ENCODE peak calls at places on chromosomes 7 and 10, in four cellular contexts. M, R, Y and L are unnamed samples. For H3K27me3, the result is how much of the 10 kb centered on the place peaks cover.

GRCh38 chr10:43304687-43305333 is 37.9 kb upstream of the RASGEF1A start:
- DNase-seq in Y (peak), M (peak), R (peak), L (peak)

GRCh38 chr7:157995815-157996214 is 591.8 kb downstream of the PTPRN2 start:
- DNase-seq in Y (no peak), M (no peak), R (no peak), L (no peak)

GRCh38 chr7:150402671-150403321 is 23.7 kb downstream of the ZNF775 start:
- DNase-seq in M (no peak), R (no peak), Y (no peak), L (no peak)

GRCh38 chr7:33760834-33761233 is 144.5 kb upstream of the BMPER start:
- DNase-seq in R (no peak), Y (no peak), M (no peak), L (no peak)

GRCh38 chr7:102018876-102019275 is 201.4 kb downstream of the CUX1 start:
- DNase-seq in M (no peak), Y (no peak), R (no peak), L (no peak)

GRCh38 chr10:98225000-98225399 is 43.0 kb downstream of the LOXL4 start:
- DNase-seq in R (peak), Y (no peak), M (no peak), L (no peak)

GRCh38 chr10:128063736-128064614 is 62.2 kb downstream of the MKI67 start:
- DNase-seq in R (no peak), Y (peak), M (no peak), L (peak)

GRCh38 chr7:116325517-116325916 is 115.2 kb downstream of the TES start:
- DNase-seq in R (no peak), M (no peak), Y (no peak), L (no peak)

GRCh38 chr7:112995091-112995824 is 91.4 kb downstream of the GPR85 start:
- DNase-seq in Y (no peak), R (peak), M (no peak), L (no peak)

GRCh38 chr10:59265140-59265539 is 88.7 kb downstream of the PHYHIPL start:
- DNase-seq in Y (no peak), M (no peak), R (no peak), L (no peak)

GRCh38 chr7:69263550-69263949 is 334.7 kb upstream of the AUTS2 start:
- DNase-seq in M (no peak), Y (no peak), R (no peak), L (no peak)

GRCh38 chr10:99977916-99978315 is 31.8 kb downstream of the DNMBP start:
- DNase-seq in R (peak), Y (no peak), M (no peak), L (no peak)

GRCh38 chr10:113199459-113199858 is 249.4 kb downstream of the TCF7L2 start:
- DNase-seq in M (no peak), R (peak), Y (no peak), L (no peak)

GRCh38 chr7:66507764-66508296 is 120.9 kb upstream of the KCTD7 start:
- DNase-seq in Y (no peak), R (no peak), M (no peak), L (no peak)

GRCh38 chr10:92052088-92052487 is 128.5 kb downstream of the BTAF1 start:
- DNase-seq in M (no peak), Y (no peak), R (no peak), L (no peak)

GRCh38 chr10:116272497-116273221 is at the start of gene GFRA1:
- DNase-seq in M (no peak), R (no peak), Y (peak), L (no peak)

GRCh38 chr7:41567350-41568114 is 135.4 kb downstream of the INHBA start:
- DNase-seq in Y (no peak), R (no peak), M (no peak), L (peak)

GRCh38 chr10:109062371-109062770 is 860.9 kb downstream of the XPNPEP1 start:
- DNase-seq in M (no peak), Y (no peak), R (peak), L (no peak)

GRCh38 chr10:48506147-48506917 is 98.5 kb downstream of the ARHGAP22 start:
- DNase-seq in Y (peak), R (no peak), M (no peak), L (peak)

GRCh38 chr10:8063128-8063908 is 8.8 kb downstream of the GATA3 start:
- DNase-seq in M (no peak), R (no peak), Y (no peak), L (no peak)

GRCh38 chr10:49094707-49095106 is 20.6 kb downstream of the VSTM4 start:
- DNase-seq in R (no peak), M (no peak), Y (no peak), L (no peak)

GRCh38 chr7:13880789-13881188 is 108.7 kb downstream of the ETV1 start:
- DNase-seq in M (no peak), R (peak), Y (no peak), L (no peak)

GRCh38 chr10:123996302-123996701 is 97.1 kb downstream of the CHST15 start:
- DNase-seq in Y (no peak), R (no peak), M (no peak), L (no peak)

GRCh38 chr7:107594961-107595737 is 15.1 kb downstream of the BCAP29 start:
- DNase-seq in R (peak), Y (no peak), M (no peak), L (no peak)

GRCh38 chr10:44619975-44620374 is 235.1 kb upstream of the CXCL12 start:
- DNase-seq in M (no peak), R (peak), Y (no peak), L (no peak)

GRCh38 chr10:97882142-97883091 is 32.8 kb downstream of the GOLGA7B start:
- DNase-seq in R (peak), Y (no peak), M (peak), L (no peak)

GRCh38 chr7:73717991-73718405 is 1.5 kb downstream of the STX1A start:
- DNase-seq in M (no peak), Y (no peak), R (peak), L (peak)

GRCh38 chr10:352476-353235 is 217.4 kb downstream of the ZMYND11 start:
- DNase-seq in M (no peak), Y (peak), R (no peak), L (no peak)

GRCh38 chr7:51027256-51028127 is 244.8 kb upstream of the GRB10 start:
- DNase-seq in Y (peak), M (no peak), R (peak), L (no peak)
- TF ChIP-seq CTCF in Y (no peak), M (no peak), R (no peak), L (no peak)

DNA sequence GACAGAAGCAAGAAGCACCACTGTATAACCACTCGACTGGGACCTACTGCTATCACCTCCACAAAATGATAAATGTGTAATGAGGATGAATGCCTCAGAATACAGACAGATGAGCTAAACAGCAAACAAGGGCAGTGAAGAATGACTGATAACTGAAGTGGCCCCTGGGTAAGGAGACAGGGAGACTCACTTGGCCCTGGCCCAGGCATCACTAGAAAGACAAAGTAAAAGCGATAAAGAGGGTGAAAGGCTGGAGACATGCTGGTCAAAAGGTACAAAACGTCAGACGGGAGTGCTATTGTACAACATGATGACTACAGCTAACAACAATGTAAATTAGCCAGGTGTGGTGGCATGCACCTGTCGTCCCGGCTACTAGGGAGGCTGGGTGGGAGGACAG is 27.8 kb upstream of the APBB1IP start:
- DNase-seq in Y (no peak), M (no peak), R (no peak), L (no peak)
- H3K27me3 ChIP-seq in Y (under half), M (under half), R (under half), L (under half)

GRCh38 chr7:99422625-99423024 is 13.9 kb downstream of the BUD31 start:
- DNase-seq in R (no peak), Y (no peak), M (no peak), L (no peak)
- TF ChIP-seq CTCF in R (no peak), Y (no peak), M (no peak), L (no peak)

GRCh38 chr7:3151784-3152183 is 108.1 kb upstream of the CARD11 start:
- DNase-seq in R (no peak), Y (no peak), M (no peak), L (no peak)
- H3K27me3 ChIP-seq in R (under half), Y (under half), M (under half), L (under half)

GRCh38 chr7:39158367-39158766 is 180.7 kb downstream of the POU6F2 start:
- DNase-seq in R (no peak), Y (no peak), M (no peak), L (no peak)

GRCh38 chr7:39154815-39155214 is 177.1 kb downstream of the POU6F2 start:
- DNase-seq in M (no peak), Y (no peak), R (no peak), L (no peak)

GRCh38 chr7:39153113-39153512 is 175.4 kb downstream of the POU6F2 start:
- DNase-seq in R (no peak), Y (no peak), M (no peak), L (no peak)

GRCh38 chr7:39153647-39154046 is 175.9 kb downstream of the POU6F2 start:
- DNase-seq in Y (no peak), R (no peak), M (no peak), L (no peak)
- TF ChIP-seq CTCF in Y (no peak), R (no peak), M (no peak), L (no peak)

DNA sequence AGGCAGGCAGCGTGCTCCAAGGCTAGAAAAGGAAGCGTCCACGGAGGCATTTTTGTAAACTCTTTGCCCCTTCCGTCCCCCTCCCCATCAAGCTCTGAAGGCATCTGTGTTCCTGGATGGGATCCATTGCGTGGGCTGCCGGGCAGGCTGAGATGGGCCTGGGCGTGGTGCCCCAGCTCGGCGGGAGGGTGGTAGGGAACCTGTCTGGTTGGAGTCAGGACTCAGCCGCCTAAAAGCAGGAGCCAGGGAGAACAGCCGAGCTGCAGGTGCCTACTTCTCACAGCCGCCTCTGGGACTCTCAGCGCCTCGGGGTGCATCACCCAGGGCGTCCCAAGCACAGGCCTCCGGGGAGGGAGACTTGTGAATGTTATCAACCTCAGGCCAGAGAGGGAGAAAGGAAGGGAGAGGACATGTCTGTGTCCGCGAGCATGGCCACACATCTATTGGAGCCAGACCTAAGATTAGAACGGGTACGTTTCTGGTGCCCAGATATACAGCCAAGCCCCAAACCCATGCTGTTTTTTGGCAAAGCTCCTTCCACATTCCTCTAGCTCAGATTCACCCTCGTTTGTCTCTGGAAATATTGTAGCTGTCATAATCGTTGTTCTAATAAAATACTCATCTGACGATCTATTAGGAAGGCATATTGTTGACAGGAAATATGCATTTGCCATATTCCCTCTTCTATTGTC is 48.6 kb upstream of the CTBP2 start:
- DNase-seq in R (no peak), Y (no peak), M (no peak), L (no peak)
- H3K27me3 ChIP-seq in R (under half), Y (under half), M (under half), L (under half)

DNA sequence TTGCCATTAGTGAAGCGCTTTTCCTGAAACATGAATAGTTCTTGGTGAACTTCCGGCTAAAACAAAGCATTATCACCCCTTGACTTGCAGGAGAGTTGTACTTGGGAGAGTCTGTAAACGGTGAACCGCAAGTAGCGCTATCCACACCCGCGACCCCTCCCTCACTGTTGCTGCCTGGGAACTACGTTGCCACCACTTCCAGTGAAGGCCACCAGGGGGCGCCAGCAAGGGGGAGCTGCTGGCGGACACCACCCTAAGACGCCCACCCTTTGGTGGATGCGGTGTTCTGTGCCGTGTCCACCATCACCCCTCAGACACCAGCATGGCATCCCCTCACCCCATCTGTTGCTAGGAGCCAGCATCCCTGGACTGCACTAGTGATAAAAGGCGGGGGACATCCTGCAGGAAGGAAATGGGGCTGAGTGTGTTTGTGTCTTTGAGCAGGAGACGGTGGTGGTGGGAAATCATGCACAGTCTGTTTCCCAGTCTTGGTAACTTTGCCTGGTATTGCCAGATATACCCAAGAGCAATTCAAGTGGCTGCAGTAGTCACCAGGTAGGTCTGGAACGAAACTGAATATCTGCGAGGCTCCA is 298.2 kb downstream of the FRMD4A start:
- DNase-seq in Y (no peak), M (no peak), R (peak), L (no peak)
- TF ChIP-seq CTCF in Y (peak), M (peak), R (peak), L (no peak)